ENCODE peak calls at places on chromosomes 11 and 22, in six cellular contexts. T is tibial artery, U is cardiac muscle cell, A is D341Med, G is thoracic aorta, S is left ventricle myocardium inferior. V is an unnamed sample.

GRCh38 chr11:57248780-57249383 is 11.8 kb upstream of the APLNR start:
- DNase-seq in T (peak), U (peak), A (peak), G (peak), S (peak), V (peak)

GRCh38 chr11:76512851-76513653 is 68.2 kb downstream of the EMSY start:
- DNase-seq in T (no peak), U (peak), A (no peak), G (no peak), S (no peak), V (no peak)

GRCh38 chr22:38513063-38513462 is 7.0 kb upstream of the DDX17 start:
- DNase-seq in T (no peak), U (no peak), A (peak), G (no peak), S (no peak), V (no peak)

GRCh38 chr11:117442869-117443239 is 115.2 kb downstream of the CEP164 start:
- DNase-seq in T (no peak), U (no peak), A (no peak), G (no peak), S (no peak), V (no peak)

GRCh38 chr11:121466063-121466794 is 13.5 kb upstream of the SORL1-AS1 start:
- DNase-seq in T (peak), U (peak), A (peak), G (peak), S (peak), V (peak)

GRCh38 chr22:26486394-26486793 is 2.7 kb downstream of the SRRD start:
- DNase-seq in T (no peak), U (no peak), A (no peak), G (no peak), S (no peak), V (no peak)

GRCh38 chr22:31490496-31490925 is 869 bp upstream of the EIF4ENIF1 start:
- DNase-seq in T (peak), U (peak), A (peak), G (no peak), S (peak), V (peak)

GRCh38 chr22:20055654-20056053 is 24.4 kb upstream of the DGCR8 start:
- DNase-seq in T (no peak), U (no peak), A (no peak), G (no peak), S (no peak), V (no peak)

GRCh38 chr11:134038897-134039470 is 29.9 kb upstream of the JAM3 start:
- DNase-seq in T (peak), U (no peak), A (peak), G (no peak), S (no peak), V (no peak)

GRCh38 chr11:59216654-59217640 is 4.2 kb upstream of the MPEG1 start:
- DNase-seq in T (no peak), U (peak), A (no peak), G (no peak), S (no peak), V (no peak)

GRCh38 chr11:116272181-116272789 is 500.5 kb downstream of the BUD13 start:
- DNase-seq in T (no peak), U (no peak), A (no peak), G (no peak), S (no peak), V (no peak)

GRCh38 chr11:1844221-1845094 is 5.7 kb downstream of the TNNI2 start:
- DNase-seq in T (no peak), U (peak), A (no peak), G (no peak), S (peak), V (peak)

GRCh38 chr11:91763331-91763730 is 461.3 kb upstream of the FAT3 start:
- DNase-seq in T (no peak), U (no peak), A (no peak), G (no peak), S (no peak), V (no peak)

GRCh38 chr11:32141886-32142546 is 51.1 kb downstream of the RCN1 start:
- DNase-seq in T (no peak), U (no peak), A (no peak), G (no peak), S (no peak), V (no peak)

GRCh38 chr11:124917115-124917637 is 1.9 kb upstream of the HEPN1 start:
- DNase-seq in T (no peak), U (peak), A (no peak), G (no peak), S (no peak), V (no peak)

GRCh38 chr11:128845334-128845780 is 21.7 kb downstream of the KCNJ1 start:
- DNase-seq in T (no peak), U (no peak), A (no peak), G (no peak), S (no peak), V (no peak)

GRCh38 chr22:38214248-38215056 is 12.7 kb downstream of the MAFF start:
- DNase-seq in T (peak), U (peak), A (peak), G (no peak), S (peak), V (peak)

GRCh38 chr11:7671807-7672206 is 1.5 kb downstream of the CYB5R2 start:
- DNase-seq in T (no peak), U (no peak), A (no peak), G (no peak), S (no peak), V (no peak)

GRCh38 chr11:14237333-14237988 is 121.5 kb downstream of the RRAS2 start:
- DNase-seq in T (no peak), U (no peak), A (no peak), G (no peak), S (no peak), V (no peak)

GRCh38 chr11:73145986-73146575 is 4.0 kb upstream of the FCHSD2 start:
- DNase-seq in T (no peak), U (no peak), A (no peak), G (no peak), S (no peak), V (no peak)

GRCh38 chr11:25755918-25756584 is 575.9 kb upstream of the ANO3 start:
- DNase-seq in T (no peak), U (no peak), A (no peak), G (no peak), S (no peak), V (peak)

GRCh38 chr22:46183733-46184132 is 33.4 kb downstream of the PPARA start:
- DNase-seq in T (no peak), U (no peak), A (no peak), G (no peak), S (no peak), V (no peak)

GRCh38 chr11:6626971-6627761 is 7.9 kb upstream of the TPP1 start:
- DNase-seq in T (no peak), U (no peak), A (no peak), G (no peak), S (peak), V (no peak)

GRCh38 chr11:63805844-63806415 is 7.3 kb upstream of the SPINDOC start:
- DNase-seq in T (peak), U (peak), A (no peak), G (no peak), S (no peak), V (no peak)

GRCh38 chr11:75576445-75577049 is 14.5 kb downstream of the SERPINH1 start:
- DNase-seq in T (peak), U (peak), A (no peak), G (no peak), S (no peak), V (peak)

GRCh38 chr22:17772249-17772962 is 1.9 kb downstream of the BID start:
- DNase-seq in T (no peak), U (no peak), A (no peak), G (no peak), S (no peak), V (no peak)

V was measured in lower lobe of right lung.